ENCODE peak calls at places on chromosomes 5 and 9, in ten cellular contexts. D is colonic mucosa, C is MM.1S, X is ovary, G is stomach, A is tibial nerve, F is left lung, R is cardiac fibroblast, Y is epithelial cell of esophagus, M is kidney epithelial cell. H is an unnamed sample.

GRCh38 chr5:73095564-73096238 is 24.7 kb upstream of the TMEM171 start:
- DNase-seq in G (no peak), A (no peak), Y (no peak), X (no peak), F (no peak), D (no peak), C (no peak), R (no peak), M (no peak), H (no peak)

GRCh38 chr9:117473293-117473692 is 58.4 kb upstream of the ASTN2 start:
- DNase-seq in F (no peak), G (no peak), M (no peak), C (no peak), X (no peak), Y (no peak), R (no peak), A (no peak), D (no peak), H (no peak)

GRCh38 chr5:171544913-171545550 is 125.6 kb downstream of the FGF18 start:
- DNase-seq in A (no peak), X (no peak), R (no peak), C (no peak), M (no peak), F (no peak), Y (no peak), D (no peak), G (peak; percentile 16), H (no peak)

GRCh38 chr9:129626079-129626943 is at the start of gene NTMT1:
- DNase-seq in D (peak; percentile 90), R (peak; percentile 86), F (peak; percentile 96), G (peak; percentile 89), C (peak; percentile 85), A (peak; percentile 87), X (peak; percentile 83), Y (peak; percentile 83), M (no peak), H (peak; percentile 89)

GRCh38 chr9:20428976-20429375 is 193.3 kb downstream of the MLLT3 start:
- DNase-seq in G (no peak), R (no peak), F (no peak), X (no peak), M (no peak), D (no peak), Y (no peak), A (no peak), C (no peak), H (no peak)

GRCh38 chr5:133467325-133467700 is 145.0 kb downstream of the FSTL4 start:
- DNase-seq in A (no peak), F (no peak), R (no peak), G (peak; percentile 14), D (no peak), Y (no peak), M (no peak), X (no peak), C (no peak), H (no peak)

GRCh38 chr5:44828719-44829118 is 20.0 kb downstream of the MRPS30 start:
- DNase-seq in X (no peak), D (no peak), C (no peak), M (no peak), R (no peak), A (no peak), F (no peak), Y (no peak), G (no peak), H (no peak)

GRCh38 chr5:123422433-123423277 is 548 bp downstream of the CEP120 start:
- DNase-seq in M (no peak), D (peak; percentile 51), A (peak; percentile 19), F (no peak), X (no peak), Y (peak; percentile 35), G (peak; percentile 32), C (peak; percentile 35), R (peak; percentile 37), H (peak; percentile 51)

GRCh38 chr5:446864-447263 is 3.9 kb downstream of the EXOC3 start:
- DNase-seq in F (no peak), A (no peak), Y (peak; percentile 62), C (peak; percentile 52), X (no peak), D (no peak), M (no peak), R (peak; percentile 61), G (no peak), H (peak; percentile 68)

GRCh38 chr5:99949361-99949760 is 585.8 kb upstream of the FAM174A start:
- DNase-seq in A (no peak), M (no peak), C (no peak), Y (no peak), X (no peak), G (no peak), D (no peak), F (peak; percentile 31), R (no peak), H (no peak)

GRCh38 chr5:149345147-149345891 is at the start of gene GRPEL2:
- DNase-seq in F (peak; percentile 98), A (peak; percentile 87), X (peak; percentile 94), M (peak; percentile 92), R (peak; percentile 98), G (peak; percentile 94), C (peak; percentile 98), Y (peak; percentile 98), D (peak; percentile 97), H (peak; percentile 98)

GRCh38 chr5:11390369-11390768 is 513.9 kb downstream of the CTNND2 start:
- DNase-seq in Y (no peak), C (no peak), G (no peak), D (no peak), R (no peak), A (no peak), X (no peak), F (no peak), M (no peak), H (no peak)

GRCh38 chr9:10436771-10437170 is 176.0 kb downstream of the PTPRD start:
- DNase-seq in R (no peak), Y (peak; percentile 52), F (no peak), C (no peak), M (no peak), G (no peak), D (no peak), X (no peak), A (no peak), H (no peak)

GRCh38 chr5:168425997-168426863 is 60.0 kb upstream of the RARS1 start:
- DNase-seq in G (no peak), A (no peak), F (no peak), Y (no peak), X (no peak), M (no peak), R (no peak), C (no peak), D (no peak), H (no peak)

GRCh38 chr9:110623462-110624025 is 44.0 kb upstream of the SVEP1 start:
- DNase-seq in C (peak; percentile 66), G (peak; percentile 35), F (no peak), M (no peak), A (no peak), X (no peak), Y (peak; percentile 72), R (peak; percentile 75), D (peak; percentile 56), H (peak; percentile 79)

GRCh38 chr9:119050281-119050680 is 319.0 kb downstream of the BRINP1 start:
- DNase-seq in M (no peak), D (no peak), A (no peak), C (no peak), Y (peak; percentile 15), F (no peak), G (no peak), X (no peak), R (no peak), H (no peak)

DNA sequence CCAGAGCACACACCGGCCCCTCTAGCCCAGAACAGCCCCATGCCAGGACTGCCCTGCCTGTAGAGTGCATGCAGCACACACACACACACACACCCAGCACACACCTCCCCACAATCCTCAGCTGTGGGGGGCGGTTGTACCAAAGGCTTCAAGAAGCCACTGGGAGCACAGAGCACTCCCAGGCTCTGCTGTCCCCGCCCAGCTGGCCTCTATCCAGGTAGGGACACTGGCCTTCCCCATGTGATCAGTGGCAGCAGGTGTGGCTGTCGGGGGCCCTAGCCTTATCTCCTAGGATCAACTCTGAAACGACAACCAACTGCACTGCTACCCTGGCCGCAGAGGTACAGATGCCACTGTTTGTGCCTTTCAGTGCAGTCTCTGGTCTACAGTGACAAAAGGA is 2.0 kb downstream of the ANAPC2 start:
- DNase-seq in R (no peak), A (no peak), C (no peak), X (no peak), G (no peak), Y (no peak), M (no peak), F (no peak), D (no peak), H (no peak)
- H3K4me3 ChIP-seq in R (no peak overlapping the region), A (no peak overlapping the region), C (no peak overlapping the region), X (no peak overlapping the region), G (no peak overlapping the region), Y (no peak overlapping the region), M (no peak overlapping the region), F (no peak overlapping the region), D (no peak overlapping the region), H (no peak overlapping the region)

DNA sequence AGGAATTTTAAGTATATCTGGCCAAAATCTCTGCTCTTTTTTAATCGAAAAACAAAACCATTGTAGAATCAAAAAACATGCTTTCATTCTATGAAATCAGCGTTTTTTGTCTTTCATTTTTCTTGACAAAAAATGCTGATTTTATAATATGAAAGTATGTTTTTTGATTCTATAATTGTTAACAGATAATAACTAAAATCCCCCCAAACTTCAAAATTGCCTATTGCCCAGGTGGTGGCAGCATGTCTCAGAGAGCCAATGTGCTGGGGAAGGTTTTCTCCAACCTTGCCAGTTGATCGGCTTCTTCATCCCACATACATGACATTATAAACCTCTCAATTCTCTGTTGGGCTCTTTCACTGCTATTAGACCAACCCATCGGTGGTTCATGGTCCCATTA is 5.1 kb upstream of the SMIM15 start:
- DNase-seq in D (no peak), X (no peak), G (peak; percentile 32), F (no peak), Y (peak; percentile 56), A (no peak), R (peak; percentile 69), C (peak; percentile 47), M (peak; percentile 10), H (peak; percentile 79)
- TF ChIP-seq CTCF in D (peak; percentile 29), X (no peak), G (peak; percentile 38), F (no peak), Y (peak; percentile 61), A (no peak), R (peak; percentile 37), C (peak; percentile 55), M (peak; percentile 62), H (peak; percentile 68)

DNA sequence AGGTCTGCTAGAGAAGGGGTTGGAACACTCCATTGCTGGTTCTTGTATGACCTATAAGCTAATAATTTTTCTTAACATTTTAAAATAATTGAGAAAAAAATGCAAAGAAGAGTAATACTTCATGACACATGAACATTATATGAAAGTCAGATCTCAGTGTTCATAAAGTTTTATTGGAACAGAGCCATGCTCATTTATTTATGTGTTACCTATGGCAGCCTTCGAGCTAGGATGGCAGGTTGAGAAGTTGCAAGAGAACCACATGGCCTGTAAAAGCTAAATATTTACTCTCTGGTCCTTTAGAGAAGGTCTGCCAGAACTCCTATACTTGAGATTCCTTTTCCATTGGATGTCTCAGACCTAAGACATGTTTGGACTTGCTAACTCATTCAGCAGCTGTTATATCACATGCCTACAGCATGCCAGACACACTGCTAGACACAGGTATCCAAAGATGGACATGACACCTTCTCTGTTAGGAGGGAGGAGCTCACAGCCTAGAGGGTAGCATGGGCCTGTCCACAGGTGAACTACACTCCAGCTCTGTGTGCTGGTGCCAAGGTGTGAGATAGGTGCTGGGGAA is 304.3 kb downstream of the ARHGAP26 start:
- DNase-seq in G (no peak), M (no peak), R (no peak), D (no peak), Y (peak; percentile 76), A (no peak), C (no peak), F (no peak), X (no peak), H (no peak)
- H3K4me3 ChIP-seq in G (no peak overlapping the region), M (no peak overlapping the region), R (no peak overlapping the region), D (no peak overlapping the region), Y (no peak overlapping the region), A (no peak overlapping the region), C (no peak overlapping the region), F (no peak overlapping the region), X (no peak overlapping the region), H (no peak overlapping the region)

GRCh38 chr9:91036826-91037510 is 235.3 kb downstream of the SYK start:
- DNase-seq in F (peak; percentile 88), R (peak; percentile 95), Y (peak; percentile 66), C (no peak), X (peak; percentile 77), D (peak; percentile 85), M (peak; percentile 67), G (peak; percentile 77), A (peak; percentile 77), H (peak; percentile 96)
- TF ChIP-seq CTCF in F (peak; percentile 76), R (peak; percentile 78), Y (peak; percentile 39), C (no peak), X (peak; percentile 50), D (peak; percentile 51), M (peak; percentile 64), G (peak; percentile 55), A (peak; percentile 89), H (peak; percentile 84)

H was measured in choroid plexus epithelial cell.